ENCODE peak calls at places on chromosome 14, in six cellular contexts. M is fibroblast of lung, J is RWPE2, P is right lobe of liver, S is ovary, H is A549. F is an unnamed sample.

GRCh38 chr14:68680541-68681051 is 112.3 kb downstream of the ZFP36L1 start:
- DNase-seq in M (peak), J (no peak), P (peak), S (no peak), H (no peak), F (peak)

GRCh38 chr14:53874704-53875103 is 81.9 kb downstream of the BMP4 start:
- DNase-seq in M (no peak), J (no peak), P (no peak), S (no peak), H (no peak), F (no peak)

GRCh38 chr14:85188836-85189235 is 341.1 kb upstream of the FLRT2 start:
- DNase-seq in M (no peak), J (no peak), P (no peak), S (no peak), H (no peak), F (no peak)

GRCh38 chr14:25400607-25401206 is 350.8 kb upstream of the STXBP6 start:
- DNase-seq in M (peak), J (no peak), P (no peak), S (peak), H (peak), F (peak)

GRCh38 chr14:60151715-60152114 is 13.5 kb downstream of the DHRS7 start:
- DNase-seq in M (peak), J (peak), P (peak), S (peak), H (peak), F (peak)

GRCh38 chr14:28830115-28830534 is 63.5 kb downstream of the FOXG1 start:
- DNase-seq in M (no peak), J (no peak), P (no peak), S (no peak), H (no peak), F (no peak)

GRCh38 chr14:60723218-60724079 is 702 bp downstream of the SIX4 start:
- DNase-seq in M (peak), J (peak), P (peak), S (peak), H (peak), F (peak)

GRCh38 chr14:53912121-53912520 is 44.5 kb downstream of the BMP4 start:
- DNase-seq in M (no peak), J (no peak), P (no peak), S (no peak), H (no peak), F (no peak)

GRCh38 chr14:96688629-96689028 is 108.6 kb upstream of the VRK1 start:
- DNase-seq in M (no peak), J (no peak), P (no peak), S (no peak), H (no peak), F (no peak)

GRCh38 chr14:96037891-96038557 is 1.1 kb upstream of the C14orf132 start:
- DNase-seq in M (peak), J (no peak), P (peak), S (peak), H (peak), F (peak)

GRCh38 chr14:37559386-37559785 is 35.7 kb downstream of the FOXA1 start:
- DNase-seq in M (no peak), J (no peak), P (no peak), S (no peak), H (no peak), F (no peak)

GRCh38 chr14:31530136-31530535 is 31.1 kb upstream of the NUBPL start:
- DNase-seq in M (peak), J (no peak), P (no peak), S (no peak), H (no peak), F (no peak)

GRCh38 chr14:28613526-28613925 is 153.1 kb upstream of the FOXG1 start:
- DNase-seq in M (no peak), J (no peak), P (no peak), S (no peak), H (no peak), F (no peak)

GRCh38 chr14:48937796-48938195 is 648.4 kb downstream of the RPS29 start:
- DNase-seq in M (no peak), J (no peak), P (no peak), S (no peak), H (no peak), F (no peak)
- H3K4me3 ChIP-seq in M (no peak), J (no peak), P (no peak), S (no peak), H (no peak), F (no peak)

GRCh38 chr14:98786456-98786855 is 485.5 kb downstream of the BCL11B start:
- DNase-seq in M (no peak), J (no peak), P (no peak), S (no peak), H (no peak), F (no peak)

GRCh38 chr14:98792171-98792570 is 479.8 kb downstream of the BCL11B start:
- DNase-seq in M (no peak), J (no peak), P (no peak), S (no peak), H (no peak), F (no peak)

DNA sequence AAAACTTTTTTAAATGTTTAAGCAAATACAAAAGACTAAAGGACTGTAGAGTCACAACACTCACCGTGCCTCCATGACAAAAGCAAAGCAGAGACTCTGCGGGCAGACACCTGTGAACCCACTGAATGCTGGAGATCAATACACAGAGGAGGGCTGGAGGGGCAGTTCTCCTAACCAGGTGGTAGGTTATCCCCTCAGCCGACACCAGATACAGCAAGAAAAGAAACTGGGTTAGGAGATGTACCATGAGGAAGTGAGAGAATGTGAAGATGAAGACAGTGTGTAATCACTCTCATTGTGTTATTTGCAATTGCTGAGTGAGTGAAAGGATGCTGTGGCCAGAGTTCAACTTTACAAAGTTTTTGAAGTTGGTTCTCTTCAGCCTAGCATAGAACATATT is 480.3 kb downstream of the BCL11B start:
- DNase-seq in M (no peak), J (no peak), P (no peak), S (no peak), H (no peak), F (no peak)
- H3K27ac ChIP-seq in M (no peak), J (no peak), P (no peak), S (no peak), H (no peak), F (no peak)

GRCh38 chr14:24310666-24311604 is at the start of gene LTB4R:
- DNase-seq in M (peak), J (no peak), P (peak), S (peak), H (no peak), F (peak)
- TF ChIP-seq CTCF in M (peak), J (peak), P (peak), S (peak), H (no peak), F (peak)

GRCh38 chr14:73237786-73238261 is 518 bp downstream of the PAPLN start:
- DNase-seq in M (no peak), J (peak), P (peak), S (no peak), H (no peak), F (peak)

GRCh38 chr14:73238941-73239340 is 1.6 kb downstream of the PAPLN start:
- DNase-seq in M (no peak), J (peak), P (peak), S (no peak), H (no peak), F (no peak)

GRCh38 chr14:73238262-73238852 is 1.1 kb downstream of the PAPLN start:
- DNase-seq in M (peak), J (peak), P (no peak), S (no peak), H (no peak), F (no peak)

GRCh38 chr14:73240816-73241480 is 3.6 kb downstream of the PAPLN start:
- DNase-seq in M (no peak), J (peak), P (peak), S (no peak), H (no peak), F (peak)

DNA sequence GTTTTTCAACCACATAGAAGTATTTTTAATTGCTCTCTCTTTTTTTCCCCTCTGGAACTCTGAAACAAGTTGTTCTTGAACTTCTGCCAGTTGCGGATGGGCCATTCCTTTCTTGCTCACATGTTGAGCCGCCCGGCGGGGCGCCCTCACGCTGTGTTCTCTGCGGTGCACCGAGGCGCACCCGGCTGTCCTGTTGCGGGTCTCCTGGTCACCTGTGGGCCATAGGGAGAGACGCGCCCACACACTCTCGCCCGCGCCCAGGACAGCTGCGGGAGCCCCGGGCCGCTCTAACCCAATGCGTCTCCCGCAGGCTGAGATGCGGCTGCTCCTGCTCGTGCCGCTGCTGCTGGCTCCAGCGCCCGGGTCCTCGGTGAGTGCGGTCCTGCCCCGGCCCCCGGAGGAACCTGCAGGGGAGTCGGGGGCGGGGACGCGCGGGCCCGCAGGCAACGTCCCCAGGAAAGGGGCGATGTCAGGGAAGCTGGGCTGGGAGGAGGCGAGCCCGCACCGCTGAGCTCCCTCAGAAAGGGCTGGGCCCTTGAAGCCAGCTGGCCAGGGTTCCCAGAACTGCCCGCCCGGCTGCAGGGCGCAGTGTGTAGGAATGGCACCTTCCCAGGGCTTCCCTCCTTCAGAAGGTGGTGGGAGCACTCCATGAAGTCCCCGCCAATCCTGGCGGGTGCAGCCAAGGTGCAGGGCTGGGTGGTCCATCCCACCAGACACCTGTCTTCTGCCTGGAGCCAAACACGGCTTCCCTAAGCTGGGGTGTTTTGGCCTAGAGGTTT is 2.3 kb downstream of the PAPLN start:
- DNase-seq in M (peak), J (peak), P (peak), S (peak), H (no peak), F (no peak)
- H3K4me3 ChIP-seq in M (peak), J (no peak), P (peak), S (peak), H (no peak), F (peak)

DNA sequence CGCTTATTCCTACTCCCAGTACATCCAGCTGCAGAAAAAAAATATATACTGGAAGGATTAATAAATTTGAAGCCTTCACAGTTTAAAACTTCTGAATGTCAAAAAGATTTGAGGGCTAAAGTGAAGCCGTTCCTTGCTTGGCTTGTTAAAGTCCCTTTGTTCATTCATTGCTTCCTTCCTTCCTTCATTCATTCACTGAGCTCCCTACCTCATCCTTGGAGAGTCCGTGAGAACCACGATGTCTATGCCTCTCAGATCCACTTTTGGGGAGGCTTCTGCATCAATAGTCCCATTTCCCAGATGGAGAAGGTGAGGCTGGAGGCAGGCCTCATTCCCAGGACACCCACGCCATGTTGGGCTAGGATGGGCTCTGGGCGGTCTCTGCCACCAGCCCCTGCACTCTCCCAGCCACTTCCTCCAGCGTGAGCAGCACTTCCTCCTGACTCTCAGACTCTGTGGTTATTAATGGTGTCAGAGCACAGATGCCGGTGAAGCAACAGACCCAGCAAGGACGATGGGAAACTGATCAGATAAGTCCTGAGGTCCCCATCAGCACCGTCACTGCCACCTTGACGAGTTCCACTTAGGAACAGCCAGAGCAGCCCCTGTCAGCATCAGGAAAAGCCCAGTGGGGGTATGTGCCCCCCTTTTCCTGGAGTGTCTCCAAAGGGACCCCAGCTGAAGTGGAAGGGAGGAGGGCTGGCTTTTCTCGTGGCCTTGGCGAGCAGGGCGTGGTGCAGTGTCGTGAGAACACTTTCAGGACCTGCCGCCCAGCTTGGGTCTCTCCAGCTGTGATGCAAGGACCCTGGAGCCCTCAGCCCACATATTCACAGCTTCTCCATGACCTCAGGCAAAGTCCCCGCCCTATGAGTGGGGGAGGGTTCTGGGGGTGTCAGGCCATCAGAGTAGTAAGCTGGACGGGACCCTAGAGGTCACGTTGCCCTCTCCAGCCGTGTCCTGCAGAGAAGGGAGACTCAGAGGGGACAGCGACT is 21.2 kb downstream of the ASB2 start:
- DNase-seq in M (no peak), J (no peak), P (no peak), S (no peak), H (no peak), F (no peak)
- H3K27ac ChIP-seq in M (no peak), J (no peak), P (peak), S (no peak), H (peak), F (no peak)

DNA sequence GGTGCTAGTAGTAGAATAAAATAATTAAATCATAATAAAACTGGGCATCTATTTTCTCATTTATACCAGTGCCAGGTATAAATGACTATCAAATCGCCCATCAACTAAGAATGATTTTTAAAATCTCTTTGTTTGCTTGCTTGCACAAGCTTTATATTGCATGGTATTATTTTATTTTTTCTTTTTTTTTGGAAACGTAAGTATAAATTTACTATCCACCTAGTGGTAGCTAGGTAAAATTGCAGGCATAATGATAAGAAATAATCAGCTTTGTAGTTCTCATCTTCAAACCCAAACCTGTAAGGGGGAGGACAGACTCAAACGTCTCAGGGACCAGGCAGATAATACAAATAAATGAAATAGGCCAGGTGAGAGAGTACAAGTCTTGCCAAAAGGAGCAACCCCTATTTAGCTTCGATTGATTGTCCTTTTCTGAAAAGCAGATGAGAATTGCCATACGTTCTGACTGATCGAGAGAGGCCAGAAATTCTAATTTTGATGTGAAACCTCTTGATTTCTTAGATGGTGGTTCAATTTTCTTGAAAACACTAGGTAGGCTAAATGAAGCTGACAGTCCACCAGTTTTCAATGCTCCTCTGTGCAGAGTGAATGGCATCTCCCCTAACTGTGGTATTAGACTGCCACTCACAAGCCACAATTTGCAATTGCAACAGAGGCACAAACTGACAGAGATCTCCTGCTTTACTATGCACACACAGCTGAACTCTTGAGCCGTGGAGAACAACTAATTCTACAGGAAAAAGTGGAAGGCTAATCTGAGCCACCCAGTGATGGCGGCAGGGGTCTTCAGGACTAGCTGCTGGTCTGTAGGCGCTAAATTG is 189.3 kb downstream of the DACT1 start:
- DNase-seq in M (no peak), J (no peak), P (no peak), S (no peak), H (no peak), F (no peak)
- TF ChIP-seq CTCF in M (peak), J (peak), P (peak), S (no peak), H (peak), F (no peak)

DNA sequence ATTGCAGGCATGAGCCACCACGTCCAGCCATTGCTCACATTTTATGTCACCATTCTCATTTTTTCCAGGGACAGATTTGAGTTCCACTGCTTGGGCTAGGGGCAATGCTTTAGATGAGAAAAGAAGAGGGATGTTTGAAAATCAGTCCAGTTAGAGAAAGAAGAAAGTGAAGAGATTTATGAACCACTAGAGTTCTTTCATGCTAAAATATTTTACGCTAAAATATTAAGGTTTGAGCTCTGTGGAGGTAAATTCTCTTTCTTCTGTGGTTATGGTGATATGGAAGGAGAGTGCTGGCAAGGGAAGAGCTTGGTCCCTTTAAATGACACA is 21.5 kb downstream of the CFL2 start:
- DNase-seq in M (no peak), J (no peak), P (no peak), S (no peak), H (no peak), F (no peak)
- H3K4me3 ChIP-seq in M (no peak), J (no peak), P (peak), S (peak), H (peak), F (peak)

GRCh38 chr14:101657372-101657771 is 96.1 kb downstream of the DIO3 start:
- DNase-seq in M (no peak), J (no peak), P (no peak), S (no peak), H (no peak), F (no peak)

GRCh38 chr14:101654051-101654450 is 92.8 kb downstream of the DIO3 start:
- DNase-seq in M (no peak), J (no peak), P (no peak), S (no peak), H (no peak), F (no peak)
- H3K27ac ChIP-seq in M (no peak), J (no peak), P (no peak), S (no peak), H (no peak), F (no peak)

F was measured in tibial artery.